ENCODE peak calls at places on chromosomes 13 and 19, in six cellular contexts. One of them, this sample, is unnamed.

GRCh38 chr19:50325310-50326100 is 3.7 kb downstream of the KCNC3 start:
- DNase-seq in pancreas: peak
- DNase-seq in adipocyte: peak
- DNase-seq in activated CD8-positive, alpha-beta T cell treated with anti-CD3 and anti-CD28 coated beads for 36 hours: peak
- DNase-seq in NCI-H2029: peak
- DNase-seq in HS-5: no peak
- DNase-seq in this sample: peak

GRCh38 chr19:45340232-45340898 is at the start of gene KLC3:
- DNase-seq in NCI-H2029: peak
- DNase-seq in pancreas: peak
- DNase-seq in HS-5: no peak
- DNase-seq in activated CD8-positive, alpha-beta T cell treated with anti-CD3 and anti-CD28 coated beads for 36 hours: peak
- DNase-seq in adipocyte: no peak
- DNase-seq in this sample: no peak

GRCh38 chr13:85362980-85363379 is 436.2 kb downstream of the SLITRK6 start:
- DNase-seq in pancreas: no peak
- DNase-seq in adipocyte: no peak
- DNase-seq in activated CD8-positive, alpha-beta T cell treated with anti-CD3 and anti-CD28 coated beads for 36 hours: no peak
- DNase-seq in HS-5: no peak
- DNase-seq in NCI-H2029: no peak
- DNase-seq in this sample: no peak

GRCh38 chr13:74026753-74027152 is 107.5 kb downstream of the KLF12 start:
- DNase-seq in pancreas: no peak
- DNase-seq in HS-5: no peak
- DNase-seq in adipocyte: no peak
- DNase-seq in activated CD8-positive, alpha-beta T cell treated with anti-CD3 and anti-CD28 coated beads for 36 hours: peak
- DNase-seq in NCI-H2029: no peak
- DNase-seq in this sample: no peak

GRCh38 chr13:96141032-96141431 is 51.1 kb downstream of the HS6ST3 start:
- DNase-seq in pancreas: no peak
- DNase-seq in NCI-H2029: no peak
- DNase-seq in HS-5: no peak
- DNase-seq in adipocyte: peak
- DNase-seq in activated CD8-positive, alpha-beta T cell treated with anti-CD3 and anti-CD28 coated beads for 36 hours: no peak
- DNase-seq in this sample: peak

GRCh38 chr13:97332725-97333124 is 101.2 kb upstream of the RAP2A start:
- DNase-seq in adipocyte: no peak
- DNase-seq in NCI-H2029: no peak
- DNase-seq in pancreas: no peak
- DNase-seq in HS-5: no peak
- DNase-seq in activated CD8-positive, alpha-beta T cell treated with anti-CD3 and anti-CD28 coated beads for 36 hours: no peak
- DNase-seq in this sample: no peak

GRCh38 chr13:53499551-53499950 is 470.9 kb downstream of the OLFM4 start:
- DNase-seq in activated CD8-positive, alpha-beta T cell treated with anti-CD3 and anti-CD28 coated beads for 36 hours: no peak
- DNase-seq in NCI-H2029: no peak
- DNase-seq in adipocyte: no peak
- DNase-seq in HS-5: no peak
- DNase-seq in pancreas: no peak
- DNase-seq in this sample: no peak

GRCh38 chr13:113161433-113161832 is 3.0 kb downstream of the PROZ start:
- DNase-seq in activated CD8-positive, alpha-beta T cell treated with anti-CD3 and anti-CD28 coated beads for 36 hours: peak
- DNase-seq in NCI-H2029: no peak
- DNase-seq in HS-5: no peak
- DNase-seq in pancreas: no peak
- DNase-seq in adipocyte: no peak
- DNase-seq in this sample: no peak

GRCh38 chr19:10368101-10368803 is 12.1 kb downstream of the TYK2 start:
- DNase-seq in pancreas: no peak
- DNase-seq in activated CD8-positive, alpha-beta T cell treated with anti-CD3 and anti-CD28 coated beads for 36 hours: peak
- DNase-seq in HS-5: no peak
- DNase-seq in adipocyte: no peak
- DNase-seq in NCI-H2029: no peak
- DNase-seq in this sample: peak

GRCh38 chr19:6076675-6077463 is 33.4 kb downstream of the RFX2 start:
- DNase-seq in NCI-H2029: no peak
- DNase-seq in pancreas: no peak
- DNase-seq in activated CD8-positive, alpha-beta T cell treated with anti-CD3 and anti-CD28 coated beads for 36 hours: no peak
- DNase-seq in adipocyte: peak
- DNase-seq in HS-5: peak
- DNase-seq in this sample: no peak

GRCh38 chr13:50323440-50324070 is 308.3 kb downstream of the KCNRG start:
- DNase-seq in NCI-H2029: no peak
- DNase-seq in pancreas: no peak
- DNase-seq in activated CD8-positive, alpha-beta T cell treated with anti-CD3 and anti-CD28 coated beads for 36 hours: no peak
- DNase-seq in HS-5: peak
- DNase-seq in adipocyte: peak
- DNase-seq in this sample: no peak

GRCh38 chr13:102638741-102639140 is 42.0 kb downstream of the TPP2 start:
- DNase-seq in HS-5: no peak
- DNase-seq in adipocyte: no peak
- DNase-seq in pancreas: no peak
- DNase-seq in NCI-H2029: no peak
- DNase-seq in activated CD8-positive, alpha-beta T cell treated with anti-CD3 and anti-CD28 coated beads for 36 hours: no peak
- DNase-seq in this sample: no peak

GRCh38 chr13:93714171-93714570 is 487.6 kb downstream of the GPC6 start:
- DNase-seq in HS-5: no peak
- DNase-seq in pancreas: no peak
- DNase-seq in activated CD8-positive, alpha-beta T cell treated with anti-CD3 and anti-CD28 coated beads for 36 hours: no peak
- DNase-seq in NCI-H2029: no peak
- DNase-seq in adipocyte: no peak
- DNase-seq in this sample: no peak

GRCh38 chr19:58261968-58262921 is 16.5 kb upstream of the ZNF8 start:
- DNase-seq in pancreas: no peak
- DNase-seq in HS-5: no peak
- DNase-seq in activated CD8-positive, alpha-beta T cell treated with anti-CD3 and anti-CD28 coated beads for 36 hours: no peak
- DNase-seq in NCI-H2029: no peak
- DNase-seq in adipocyte: no peak
- DNase-seq in this sample: peak

GRCh38 chr19:23415561-23416191 is 20.4 kb upstream of the ZNF91 start:
- DNase-seq in NCI-H2029: peak
- DNase-seq in activated CD8-positive, alpha-beta T cell treated with anti-CD3 and anti-CD28 coated beads for 36 hours: peak
- DNase-seq in HS-5: no peak
- DNase-seq in adipocyte: no peak
- DNase-seq in pancreas: peak
- DNase-seq in this sample: no peak

GRCh38 chr19:18501832-18502231 is 20.0 kb downstream of the ELL start:
- DNase-seq in NCI-H2029: peak
- DNase-seq in HS-5: no peak
- DNase-seq in pancreas: peak
- DNase-seq in activated CD8-positive, alpha-beta T cell treated with anti-CD3 and anti-CD28 coated beads for 36 hours: no peak
- DNase-seq in adipocyte: no peak
- DNase-seq in this sample: peak

GRCh38 chr13:35208587-35208986 is 266.5 kb downstream of the NBEA start:
- DNase-seq in NCI-H2029: no peak
- DNase-seq in adipocyte: peak
- DNase-seq in HS-5: no peak
- DNase-seq in pancreas: no peak
- DNase-seq in activated CD8-positive, alpha-beta T cell treated with anti-CD3 and anti-CD28 coated beads for 36 hours: no peak
- DNase-seq in this sample: no peak

GRCh38 chr19:37007587-37008220 is 70.5 kb upstream of the ZNF420 start:
- DNase-seq in HS-5: no peak
- DNase-seq in NCI-H2029: peak
- DNase-seq in pancreas: peak
- DNase-seq in activated CD8-positive, alpha-beta T cell treated with anti-CD3 and anti-CD28 coated beads for 36 hours: peak
- DNase-seq in adipocyte: no peak
- DNase-seq in this sample: no peak

GRCh38 chr13:112616586-112617381 is 28.8 kb upstream of the TUBGCP3 start:
- DNase-seq in adipocyte: peak
- DNase-seq in NCI-H2029: no peak
- DNase-seq in pancreas: peak
- DNase-seq in activated CD8-positive, alpha-beta T cell treated with anti-CD3 and anti-CD28 coated beads for 36 hours: peak
- DNase-seq in HS-5: no peak
- DNase-seq in this sample: peak

GRCh38 chr19:13505761-13506549 is at the start of gene CACNA1A:
- DNase-seq in NCI-H2029: no peak
- DNase-seq in activated CD8-positive, alpha-beta T cell treated with anti-CD3 and anti-CD28 coated beads for 36 hours: peak
- DNase-seq in adipocyte: peak
- DNase-seq in HS-5: no peak
- DNase-seq in pancreas: no peak
- DNase-seq in this sample: no peak

GRCh38 chr13:90696254-90696653 is 651.2 kb upstream of the MIR17HG start:
- DNase-seq in HS-5: no peak
- DNase-seq in activated CD8-positive, alpha-beta T cell treated with anti-CD3 and anti-CD28 coated beads for 36 hours: no peak
- DNase-seq in pancreas: no peak
- DNase-seq in NCI-H2029: no peak
- DNase-seq in adipocyte: peak
- DNase-seq in this sample: no peak

GRCh38 chr19:13579388-13580060 is 73.2 kb upstream of the CACNA1A start:
- DNase-seq in pancreas: no peak
- DNase-seq in HS-5: peak
- DNase-seq in NCI-H2029: no peak
- DNase-seq in adipocyte: peak
- DNase-seq in activated CD8-positive, alpha-beta T cell treated with anti-CD3 and anti-CD28 coated beads for 36 hours: no peak
- DNase-seq in this sample: no peak

This sample was measured in NB4.